ENCODE peak calls at places on chromosome X, in five cellular contexts. W, I, C, U and L are unnamed samples.

GRCh38 chrX:8868070-8868795 is 67.0 kb upstream of the FAM9A start:
- DNase-seq in C (no peak), U (no peak), W (no peak), I (no peak), L (peak; percentile 82)

GRCh38 chrX:10240918-10241317 is 84.1 kb downstream of the CLCN4 start:
- DNase-seq in W (no peak), U (no peak), I (no peak), C (no peak), L (peak; percentile 69)

GRCh38 chrX:42519666-42520231 is 258.2 kb downstream of the PPP1R2C start:
- DNase-seq in W (no peak), C (no peak), U (no peak), I (no peak), L (peak; percentile 47)

GRCh38 chrX:99549381-99549780 is 860.7 kb downstream of the PCDH19 start:
- DNase-seq in U (no peak), C (no peak), I (no peak), W (no peak), L (no peak)

GRCh38 chrX:66074920-66075879 is 35.3 kb upstream of the VSIG4 start:
- DNase-seq in U (peak; percentile 28), W (no peak), I (no peak), C (no peak), L (no peak)

GRCh38 chrX:10512741-10513140 is 107.6 kb downstream of the MID1 start:
- DNase-seq in I (no peak), U (no peak), W (no peak), C (no peak), L (no peak)

GRCh38 chrX:129697204-129697829 is 41.5 kb upstream of the XPNPEP2 start:
- DNase-seq in I (no peak), C (no peak), U (no peak), W (no peak), L (no peak)

GRCh38 chrX:49232525-49232924 is 615 bp downstream of the CACNA1F start:
- DNase-seq in C (no peak), W (no peak), I (no peak), U (no peak), L (no peak)

GRCh38 chrX:38954520-38954919 is 153.3 kb downstream of the MID1IP1 start:
- DNase-seq in I (no peak), C (no peak), W (no peak), U (no peak), L (no peak)

GRCh38 chrX:102516314-102516936 is at the start of gene TMSB15A:
- DNase-seq in W (no peak), C (peak; percentile 75), U (peak; percentile 67), I (peak; percentile 84), L (peak; percentile 19)

GRCh38 chrX:40805404-40805803 is 70.1 kb upstream of the MED14 start:
- DNase-seq in U (no peak), W (no peak), C (no peak), I (no peak), L (no peak)

GRCh38 chrX:3690140-3690539 is 23.3 kb downstream of the PRKX start:
- DNase-seq in C (no peak), U (no peak), W (no peak), I (no peak), L (peak; percentile 42)

GRCh38 chrX:97402333-97402732 is 518.6 kb downstream of the RPA4 start:
- DNase-seq in U (no peak), C (no peak), I (no peak), W (no peak), L (peak; percentile 68)

GRCh38 chrX:118718737-118719136 is 8.7 kb upstream of the IL13RA1 start:
- DNase-seq in U (no peak), W (no peak), C (no peak), I (no peak), L (no peak)

GRCh38 chrX:111041018-111041462 is 55.0 kb upstream of the PAK3 start:
- DNase-seq in C (no peak), I (no peak), W (no peak), U (no peak), L (peak; percentile 87)

GRCh38 chrX:41240504-41240903 is 93.5 kb upstream of the DDX3X start:
- DNase-seq in C (no peak), W (no peak), U (no peak), I (no peak), L (no peak)

GRCh38 chrX:119654112-119654531 is 38.8 kb downstream of the SEPTIN6 start:
- DNase-seq in U (peak; percentile 33), I (no peak), W (no peak), C (peak; percentile 61), L (peak; percentile 87)

GRCh38 chrX:19728915-19729314 is 158.5 kb downstream of the SH3KBP1 start:
- DNase-seq in W (no peak), U (no peak), C (no peak), I (no peak), L (no peak)

GRCh38 chrX:15158736-15159406 is 111.0 kb downstream of the ASB9 start:
- DNase-seq in U (no peak), C (no peak), I (no peak), W (no peak), L (no peak)

GRCh38 chrX:145953628-145954027 is 136.0 kb downstream of the SLITRK2 start:
- DNase-seq in I (no peak), W (no peak), C (no peak), U (no peak), L (no peak)

GRCh38 chrX:154481911-154482601 is 3.0 kb upstream of the LAGE3 start:
- DNase-seq in U (no peak), W (no peak), I (peak; percentile 58), C (no peak), L (no peak)

GRCh38 chrX:154478728-154479622 is at the start of gene LAGE3:
- DNase-seq in U (peak; percentile 94), C (peak; percentile 91), I (peak; percentile 97), W (peak; percentile 69), L (peak; percentile 94)

GRCh38 chrX:154476821-154477220 is 2.3 kb downstream of the LAGE3 start:
- DNase-seq in W (no peak), U (no peak), C (no peak), I (peak; percentile 37), L (no peak)

GRCh38 chrX:154481195-154481594 is 2.1 kb upstream of the LAGE3 start:
- DNase-seq in U (no peak), W (no peak), I (no peak), C (no peak), L (no peak)

GRCh38 chrX:154477891-154478477 is 1.1 kb downstream of the LAGE3 start:
- DNase-seq in W (no peak), I (peak; percentile 67), C (no peak), U (no peak), L (no peak)
- H3K4me3 ChIP-seq in W (peak overlapping the region; percentile 53), I (peak overlapping the region; percentile 41), C (peak overlapping the region; percentile 47), U (peak overlapping the region; percentile 59), L (peak overlapping the region; percentile 63)

DNA sequence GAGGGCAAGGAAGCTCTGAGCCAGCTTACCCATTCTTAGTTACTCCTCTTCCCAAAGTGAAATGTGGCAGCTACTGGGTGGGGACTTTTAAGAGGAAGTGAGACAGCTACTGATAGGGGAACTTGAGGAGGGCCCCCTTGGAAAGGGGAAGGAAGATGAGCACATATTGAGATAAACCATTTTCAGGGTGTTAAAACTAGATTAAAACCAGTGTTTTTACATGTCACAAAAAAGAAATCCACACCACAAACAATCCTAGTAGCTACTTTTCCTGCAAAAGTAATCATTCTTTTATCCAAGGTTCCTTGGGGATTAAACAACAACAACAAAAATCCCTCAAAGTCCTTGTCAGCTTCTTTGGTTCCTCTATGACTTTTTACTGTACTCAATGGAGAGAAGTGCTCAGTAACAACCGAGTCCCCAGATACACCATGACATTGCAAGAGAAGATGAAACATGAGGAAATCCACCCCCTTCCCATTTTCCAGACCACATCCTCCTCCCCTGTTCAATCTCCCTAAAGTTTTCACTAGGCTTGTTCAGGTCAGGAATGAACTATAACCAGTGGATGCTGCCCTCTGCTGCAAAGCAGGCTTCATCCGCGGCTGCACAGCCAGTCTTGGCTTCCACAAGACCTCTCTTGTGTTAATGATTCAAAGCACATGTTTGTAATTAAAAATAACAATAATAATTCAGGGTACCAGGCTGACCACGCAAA is 113.5 kb upstream of the TMEM164 start:
- DNase-seq in I (no peak), U (no peak), W (no peak), C (peak; percentile 56), L (peak; percentile 22)
- TF ChIP-seq CTCF in I (no peak), U (no peak), W (peak; percentile 10), C (peak; percentile 47), L (peak; percentile 30)

DNA sequence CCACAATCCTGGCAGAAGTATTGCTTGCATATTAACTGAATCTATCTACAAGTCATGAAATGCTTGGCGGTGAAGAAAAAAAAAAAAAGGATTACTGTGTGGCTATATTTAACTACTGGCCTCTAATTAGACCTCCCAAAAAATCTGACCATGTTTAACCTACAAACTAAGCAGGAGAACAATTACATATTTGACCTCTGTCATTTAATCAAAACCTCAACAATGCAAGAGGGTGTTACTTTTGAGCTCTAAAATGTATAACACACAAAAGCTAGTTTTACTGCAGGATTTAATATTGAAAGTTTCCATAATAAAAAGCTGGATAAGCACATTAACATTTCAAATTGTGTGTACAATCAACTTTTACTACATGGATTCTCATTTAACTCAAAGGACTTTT is 1.5 kb downstream of the ITM2A start:
- DNase-seq in W (no peak), U (no peak), C (no peak), I (no peak), L (no peak)
- H3K4me3 ChIP-seq in W (no peak overlapping the region), U (peak overlapping the region; percentile 57), C (no peak overlapping the region), I (no peak overlapping the region), L (no peak overlapping the region)

GRCh38 chrX:47360423-47361179 is 9.8 kb upstream of the ZNF157 start:
- DNase-seq in U (no peak), I (no peak), W (no peak), C (no peak), L (no peak)
- TF ChIP-seq CTCF in U (no peak), I (no peak), W (no peak), C (no peak), L (no peak)

DNA sequence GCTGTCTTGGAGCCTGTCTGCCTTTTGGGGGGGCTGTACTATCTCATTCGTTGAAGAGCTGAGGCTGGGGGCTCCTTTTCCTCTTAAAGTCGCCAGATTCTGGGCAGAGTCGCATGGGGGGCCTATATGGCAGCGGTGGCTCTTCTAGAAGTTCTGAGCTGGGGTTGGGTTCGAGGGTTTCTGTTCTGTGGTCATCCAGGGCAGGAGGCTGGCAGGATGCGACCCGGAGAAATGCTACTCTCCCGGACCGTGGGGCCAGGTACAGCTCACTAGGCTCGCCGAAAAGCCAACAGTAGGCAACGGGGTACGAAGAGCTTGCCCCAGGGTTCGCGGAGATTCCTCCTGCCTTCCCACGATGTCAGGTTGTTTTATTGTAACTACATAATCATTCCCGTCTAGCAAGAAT is 1.9 kb upstream of the CITED1 start:
- DNase-seq in W (no peak), U (no peak), C (no peak), I (no peak), L (no peak)
- H3K4me3 ChIP-seq in W (peak overlapping the region; percentile 51), U (peak overlapping the region; percentile 66), C (peak overlapping the region; percentile 59), I (peak overlapping the region; percentile 50), L (no peak overlapping the region)

GRCh38 chrX:112852850-112853249 is 12.2 kb upstream of the AMOT start:
- DNase-seq in W (no peak), I (no peak), U (no peak), C (no peak), L (no peak)
- TF ChIP-seq CTCF in W (no peak), I (no peak), U (no peak), C (no peak), L (no peak)